ENCODE peak calls at places on chromosomes 16 and 17, in five cellular contexts. V, H, T, G and L are unnamed samples.
A peak's percentile ranks its signal among the peaks of the same experiment; 100 is the strongest.

GRCh38 chr16:53501216-53501859 is 1.7 kb downstream of the AKTIP start:
- DNase-seq in V (no peak), H (no peak), T (no peak), G (no peak), L (no peak)

GRCh38 chr16:80210787-80211186 is 330.0 kb upstream of the DYNLRB2 start:
- DNase-seq in V (no peak), H (no peak), T (no peak), G (no peak), L (no peak)

GRCh38 chr17:75096082-75096625 is 8.4 kb downstream of the SLC16A5 start:
- DNase-seq in V (peak; percentile 92), H (no peak), T (no peak), G (peak; percentile 91), L (no peak)

GRCh38 chr17:75031972-75032895 is 14.5 kb downstream of the ATP5PD start:
- DNase-seq in V (peak; percentile 59), H (peak; percentile 35), T (no peak), G (peak; percentile 54), L (peak; percentile 59)

GRCh38 chr17:19726615-19727376 is 10.4 kb upstream of the SLC47A2 start:
- DNase-seq in V (no peak), H (no peak), T (no peak), G (no peak), L (no peak)

GRCh38 chr16:87661561-87661960 is 59.3 kb downstream of the JPH3 start:
- DNase-seq in V (peak; percentile 75), H (peak; percentile 82), T (no peak), G (peak; percentile 44), L (peak; percentile 31)

GRCh38 chr17:5870231-5870953 is 199.8 kb upstream of the WSCD1 start:
- DNase-seq in V (no peak), H (no peak), T (no peak), G (no peak), L (no peak)

GRCh38 chr16:81076566-81077076 is 417 bp downstream of the C16orf46 start:
- DNase-seq in V (peak; percentile 92), H (peak; percentile 88), T (no peak), G (peak; percentile 79), L (no peak)

GRCh38 chr17:1907216-1907631 is 77.4 kb downstream of the RPA1 start:
- DNase-seq in V (no peak), H (no peak), T (no peak), G (no peak), L (no peak)

GRCh38 chr16:30922420-30922959 is 882 bp upstream of the FBXL19 start:
- DNase-seq in V (peak; percentile 93), H (peak; percentile 100), T (peak; percentile 98), G (peak; percentile 100), L (peak; percentile 100)

GRCh38 chr17:69729937-69730336 is 315.4 kb downstream of the MAP2K6 start:
- DNase-seq in V (no peak), H (no peak), T (no peak), G (no peak), L (no peak)

GRCh38 chr17:16968786-16969185 is 3.1 kb downstream of the TNFRSF13B start:
- DNase-seq in V (no peak), H (no peak), T (no peak), G (no peak), L (no peak)

GRCh38 chr17:50322271-50322670 is 23.7 kb upstream of the XYLT2 start:
- DNase-seq in V (no peak), H (no peak), T (no peak), G (no peak), L (no peak)

GRCh38 chr16:19138601-19139000 is 24.8 kb downstream of the ITPRIPL2 start:
- DNase-seq in V (no peak), H (no peak), T (no peak), G (no peak), L (no peak)

GRCh38 chr17:45228121-45228941 is 6.6 kb downstream of the FMNL1 start:
- DNase-seq in V (no peak), H (no peak), T (no peak), G (no peak), L (no peak)

GRCh38 chr17:17551361-17551760 is 40.1 kb downstream of the PEMT start:
- DNase-seq in V (no peak), H (no peak), T (no peak), G (no peak), L (no peak)

GRCh38 chr17:79979841-79980215 is 55.8 kb downstream of the TBC1D16 start:
- DNase-seq in V (no peak), H (peak; percentile 9), T (no peak), G (no peak), L (no peak)

GRCh38 chr16:69514366-69514765 is 51.4 kb upstream of the NFAT5 start:
- DNase-seq in V (no peak), H (no peak), T (no peak), G (no peak), L (no peak)

GRCh38 chr17:19454074-19454473 is 43.0 kb downstream of the RNF112 start:
- DNase-seq in V (no peak), H (no peak), T (no peak), G (no peak), L (no peak)

GRCh38 chr17:51142597-51142996 is 10.8 kb upstream of the NME1 start:
- DNase-seq in V (no peak), H (no peak), T (no peak), G (no peak), L (no peak)

GRCh38 chr17:79646721-79647455 is 36.0 kb upstream of the RBFOX3 start:
- DNase-seq in V (no peak), H (no peak), T (no peak), G (no peak), L (no peak)

GRCh38 chr17:42908872-42909700 is 8.5 kb downstream of the G6PC1 start:
- DNase-seq in V (no peak), H (no peak), T (no peak), G (no peak), L (no peak)

GRCh38 chr16:79767597-79768280 is 167.2 kb upstream of the MAF start:
- DNase-seq in V (no peak), H (peak; percentile 14), T (no peak), G (peak; percentile 40), L (no peak)

GRCh38 chr16:57273359-57273758 is 11.1 kb downstream of the PLLP start:
- DNase-seq in V (no peak), H (no peak), T (no peak), G (no peak), L (no peak)

GRCh38 chr17:3952186-3952585 is 12.1 kb downstream of the ATP2A3 start:
- DNase-seq in V (no peak), H (no peak), T (no peak), G (no peak), L (no peak)

GRCh38 chr17:47291242-47291873 is 32.4 kb upstream of the EFCAB13 start:
- DNase-seq in V (peak; percentile 39), H (no peak), T (no peak), G (peak; percentile 90), L (no peak)

GRCh38 chr16:77408607-77409006 is 26.2 kb downstream of the ADAMTS18 start:
- DNase-seq in V (no peak), H (no peak), T (peak; percentile 8), G (no peak), L (no peak)

GRCh38 chr16:80899804-80900592 is 95.6 kb upstream of the CDYL2 start:
- DNase-seq in V (peak; percentile 41), H (no peak), T (no peak), G (peak; percentile 52), L (peak; percentile 23)

GRCh38 chr16:60684002-60684401 is 1352.2 kb downstream of the CDH8 start:
- DNase-seq in V (no peak), H (no peak), T (no peak), G (no peak), L (no peak)

GRCh38 chr17:68452724-68453290 is 4.5 kb downstream of the WIPI1 start:
- DNase-seq in V (no peak), H (no peak), T (no peak), G (no peak), L (no peak)

GRCh38 chr17:63171428-63172205 is 205.6 kb downstream of the TANC2 start:
- DNase-seq in V (no peak), H (no peak), T (no peak), G (no peak), L (no peak)

GRCh38 chr17:77852666-77853207 is 105.8 kb upstream of the TNRC6C start:
- DNase-seq in V (no peak), H (no peak), T (no peak), G (no peak), L (no peak)

GRCh38 chr16:8919934-8920465 is 37.8 kb downstream of the LITAFD start:
- DNase-seq in V (no peak), H (no peak), T (no peak), G (no peak), L (no peak)

GRCh38 chr16:89407925-89408300 is 82.4 kb downstream of the ANKRD11 start:
- DNase-seq in V (no peak), H (no peak), T (no peak), G (no peak), L (no peak)

GRCh38 chr17:412211-413015 is 59.8 kb upstream of the RPH3AL start:
- DNase-seq in V (peak; percentile 17), H (peak; percentile 53), T (no peak), G (peak; percentile 55), L (peak; percentile 54)

DNA sequence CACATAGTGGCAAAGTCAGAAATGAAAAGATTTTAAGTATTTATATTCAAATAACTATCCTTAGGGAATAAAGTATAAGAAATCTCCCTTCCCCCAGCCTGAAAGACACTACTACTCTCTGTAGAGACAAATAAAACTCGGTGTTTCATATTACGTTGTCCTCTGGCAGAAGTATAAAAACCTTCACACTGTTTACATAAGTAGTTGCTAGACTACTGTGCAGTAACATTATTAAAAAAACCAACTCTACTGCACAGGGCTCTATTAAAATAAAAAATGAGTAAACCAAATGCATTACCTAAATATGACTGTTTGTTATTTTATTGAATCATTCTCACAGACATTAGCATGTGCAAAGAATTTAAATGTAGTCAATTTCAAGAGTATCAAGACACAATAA is 67.4 kb downstream of the MED13 start:
- DNase-seq in V (no peak), H (no peak), T (no peak), G (no peak), L (no peak)
- TF ChIP-seq ATF2 in V (no peak), H (no peak), T (no peak), G (no peak), L (no peak)

GRCh38 chr16:49701867-49702494 is 153.9 kb downstream of the ZNF423 start:
- DNase-seq in V (no peak), H (peak; percentile 77), T (no peak), G (no peak), L (no peak)
- TF ChIP-seq ATF2 in V (no peak), H (no peak), T (no peak), G (no peak), L (no peak)

GRCh38 chr16:22318690-22319358 is 21.6 kb downstream of the POLR3E start:
- DNase-seq in V (peak; percentile 52), H (peak; percentile 81), T (no peak), G (peak; percentile 45), L (no peak)
- TF ChIP-seq ATF2 in V (no peak), H (no peak), T (no peak), G (no peak), L (no peak)

GRCh38 chr17:82683534-82683933 is 15.0 kb downstream of the RAB40B start:
- DNase-seq in V (no peak), H (no peak), T (no peak), G (no peak), L (no peak)

GRCh38 chr17:82678265-82678891 is 20.1 kb downstream of the RAB40B start:
- DNase-seq in V (no peak), H (no peak), T (no peak), G (no peak), L (no peak)

GRCh38 chr17:82679586-82680465 is 18.7 kb downstream of the RAB40B start:
- DNase-seq in V (no peak), H (peak; percentile 50), T (no peak), G (peak; percentile 53), L (no peak)

GRCh38 chr17:82684207-82684903 is 14.1 kb downstream of the RAB40B start:
- DNase-seq in V (no peak), H (no peak), T (peak; percentile 33), G (no peak), L (no peak)

GRCh38 chr17:82681547-82681946 is 17.0 kb downstream of the RAB40B start:
- DNase-seq in V (no peak), H (no peak), T (no peak), G (no peak), L (no peak)
- TF ChIP-seq ATF2 in V (no peak), H (no peak), T (no peak), G (no peak), L (no peak)